ENCODE peak calls at places on chromosomes 1 and 21, in ten cellular contexts. T is fibroblast of the aortic adventitia, C is IMR-90, W is Caco-2, R is fibroblast of pulmonary artery, N is heart left ventricle, S is H9, Z is right atrium auricular region, J is K562, F is GM12865. I is an unnamed sample.

GRCh38 chr1:195663549-195664280 is 944.5 kb downstream of the KCNT2 start:
- DNase-seq in T (peak), C (peak), W (no peak), R (peak), N (no peak), S (no peak), Z (no peak), J (no peak), F (no peak), I (no peak)

GRCh38 chr1:36109041-36109679 is 15.9 kb downstream of the COL8A2 start:
- DNase-seq in T (peak), C (peak), W (no peak), R (peak), N (no peak), S (no peak), Z (no peak), J (no peak), F (no peak), I (no peak)

GRCh38 chr1:22053018-22053860 is 730 bp downstream of the CDC42 start:
- DNase-seq in T (peak), C (peak), W (peak), R (peak), N (peak), S (peak), Z (peak), J (peak), F (peak), I (peak)

GRCh38 chr1:119712342-119713038 is 756 bp downstream of the PHGDH start:
- DNase-seq in T (peak), C (peak), W (peak), R (peak), N (peak), S (peak), Z (peak), J (peak), F (peak), I (peak)

GRCh38 chr1:181257117-181257516 is 168.6 kb downstream of the IER5 start:
- DNase-seq in T (no peak), C (no peak), W (no peak), R (no peak), N (no peak), S (no peak), Z (no peak), J (no peak), F (peak), I (peak)

GRCh38 chr1:206578959-206579358 is 33.3 kb downstream of the EIF2D start:
- DNase-seq in T (no peak), C (no peak), W (no peak), R (no peak), N (no peak), S (no peak), Z (no peak), J (no peak), F (no peak), I (no peak)

GRCh38 chr21:41766051-41766882 is 585 bp downstream of the RIPK4 start:
- DNase-seq in T (no peak), C (no peak), W (no peak), R (no peak), N (no peak), S (no peak), Z (no peak), J (no peak), F (no peak), I (no peak)

GRCh38 chr21:43266534-43266933 is 97.7 kb downstream of the CRYAA start:
- DNase-seq in T (peak), C (no peak), W (no peak), R (peak), N (peak), S (no peak), Z (no peak), J (no peak), F (no peak), I (no peak)

GRCh38 chr21:17925900-17926299 is 106.7 kb upstream of the C21orf91 start:
- DNase-seq in T (peak), C (peak), W (no peak), R (peak), N (no peak), S (no peak), Z (no peak), J (no peak), F (peak), I (no peak)

GRCh38 chr1:156676820-156677615 is at the start of gene NES:
- DNase-seq in T (peak), C (peak), W (peak), R (peak), N (peak), S (peak), Z (peak), J (peak), F (no peak), I (no peak)

GRCh38 chr1:109805486-109806180 is 41.9 kb upstream of the EPS8L3 start:
- DNase-seq in T (peak), C (no peak), W (no peak), R (no peak), N (no peak), S (peak), Z (no peak), J (no peak), F (no peak), I (no peak)

GRCh38 chr21:35565204-35565611 is 495.1 kb downstream of the SETD4 start:
- DNase-seq in T (peak), C (peak), W (peak), R (peak), N (peak), S (no peak), Z (no peak), J (no peak), F (no peak), I (no peak)

DNA sequence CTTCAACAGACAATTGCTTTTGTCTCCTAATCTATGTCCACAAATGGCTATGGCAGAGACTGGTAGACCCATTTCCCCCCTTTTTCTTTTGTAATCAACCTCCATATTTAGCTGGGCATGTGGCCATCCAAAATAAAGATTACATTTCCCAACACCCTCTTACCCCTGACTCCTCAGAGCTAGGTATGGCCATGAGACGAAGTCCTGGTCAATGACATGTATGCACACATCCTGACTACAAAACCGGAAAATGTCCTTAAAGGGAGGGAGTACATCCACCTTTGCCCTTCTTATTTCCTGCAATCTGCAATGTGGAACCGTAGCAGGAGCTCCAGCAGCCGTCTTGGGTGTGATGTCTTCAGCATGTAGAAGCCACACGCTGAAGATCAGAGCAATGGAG is 36.2 kb upstream of the RCSD1 start:
- DNase-seq in T (no peak), C (no peak), W (no peak), R (no peak), N (no peak), S (no peak), Z (no peak), J (no peak), F (no peak), I (no peak)
- TF ChIP-seq CTCF in T (no peak), C (no peak), W (no peak), R (no peak), N (no peak), S (no peak), Z (no peak), J (no peak), F (no peak), I (no peak)

GRCh38 chr1:212454741-212455140 is 22.0 kb downstream of the NENF start:
- DNase-seq in T (no peak), C (no peak), W (no peak), R (no peak), N (no peak), S (no peak), Z (no peak), J (no peak), F (no peak), I (no peak)

GRCh38 chr1:212457740-212458338 is 25.1 kb downstream of the NENF start:
- DNase-seq in T (peak), C (peak), W (no peak), R (peak), N (no peak), S (peak), Z (no peak), J (peak), F (peak), I (peak)

GRCh38 chr1:212455406-212456165 is 22.9 kb downstream of the NENF start:
- DNase-seq in T (peak), C (peak), W (peak), R (peak), N (peak), S (peak), Z (peak), J (peak), F (peak), I (peak)

GRCh38 chr1:212458817-212459216 is 26.1 kb downstream of the NENF start:
- DNase-seq in T (no peak), C (no peak), W (no peak), R (no peak), N (no peak), S (no peak), Z (no peak), J (peak), F (no peak), I (no peak)

DNA sequence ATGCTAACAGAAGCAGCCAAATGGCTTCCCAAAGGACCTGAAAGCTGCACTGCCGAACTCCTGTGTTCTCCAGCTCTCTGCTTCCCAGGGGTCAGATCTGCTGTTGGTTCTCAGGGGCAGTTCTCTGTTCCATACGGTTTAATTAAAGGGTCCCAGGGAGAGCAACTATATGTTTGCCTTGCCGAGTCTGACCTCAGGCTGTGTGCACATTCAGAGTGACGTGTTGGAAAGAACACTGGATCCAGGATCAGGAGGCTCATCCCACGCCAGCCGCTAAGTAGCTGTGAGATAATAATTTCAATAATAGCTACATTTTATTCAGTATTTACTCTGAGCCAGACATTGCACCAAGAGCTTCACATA is 23.4 kb downstream of the NENF start:
- DNase-seq in T (no peak), C (no peak), W (no peak), R (peak), N (no peak), S (no peak), Z (no peak), J (no peak), F (no peak), I (no peak)
- TF ChIP-seq CTCF in T (no peak), C (no peak), W (no peak), R (no peak), N (peak), S (no peak), Z (no peak), J (no peak), F (no peak), I (no peak)

GRCh38 chr1:11850121-11850520 is 2.5 kb upstream of the NPPA start:
- DNase-seq in T (no peak), C (no peak), W (no peak), R (no peak), N (no peak), S (no peak), Z (no peak), J (no peak), F (no peak), I (no peak)

GRCh38 chr1:11847667-11848445 is at the start of gene NPPA:
- DNase-seq in T (no peak), C (peak), W (no peak), R (no peak), N (peak), S (no peak), Z (peak), J (no peak), F (no peak), I (no peak)

GRCh38 chr1:11842154-11843041 is 5.2 kb downstream of the NPPA start:
- DNase-seq in T (peak), C (peak), W (no peak), R (peak), N (peak), S (no peak), Z (no peak), J (peak), F (peak), I (peak)

GRCh38 chr1:11841245-11842153 is 6.1 kb downstream of the NPPA start:
- DNase-seq in T (no peak), C (peak), W (no peak), R (peak), N (no peak), S (no peak), Z (peak), J (peak), F (no peak), I (no peak)

GRCh38 chr1:11845641-11846335 is 1.8 kb downstream of the NPPA start:
- DNase-seq in T (peak), C (peak), W (no peak), R (peak), N (no peak), S (no peak), Z (no peak), J (peak), F (no peak), I (no peak)
- TF ChIP-seq CTCF in T (no peak), C (no peak), W (no peak), R (no peak), N (no peak), S (no peak), Z (no peak), J (no peak), F (no peak), I (no peak)

DNA sequence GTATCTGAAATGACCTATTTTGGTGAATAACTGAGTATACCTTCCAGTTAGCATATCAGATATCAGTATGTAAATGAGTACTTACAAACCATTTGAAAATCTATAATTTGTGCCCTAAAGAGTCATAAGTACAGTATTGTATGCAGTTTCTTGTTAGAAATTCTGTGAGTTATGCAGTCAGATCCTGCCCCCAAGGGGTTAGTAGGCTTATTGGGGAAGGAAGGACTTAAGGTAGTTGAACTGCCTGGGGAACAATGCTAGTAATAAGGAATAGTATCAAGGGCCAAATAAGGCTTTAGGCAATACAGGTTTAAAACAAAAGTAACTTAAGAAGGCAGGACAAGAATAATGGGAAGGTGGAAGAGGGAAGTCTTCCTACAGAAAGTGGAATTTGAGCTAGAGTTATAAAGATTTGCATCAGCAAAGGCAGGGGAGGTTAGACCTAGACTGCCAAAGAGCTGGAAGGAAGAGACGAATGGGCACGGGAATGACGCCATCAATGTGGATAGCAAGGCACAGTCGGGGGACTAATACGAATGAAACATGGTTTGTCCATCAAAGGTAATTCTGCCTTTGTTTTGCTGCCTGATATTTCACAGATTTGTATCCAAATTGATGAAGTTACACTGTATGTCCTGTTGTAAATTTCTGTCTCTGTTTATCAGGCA is 182.9 kb upstream of the DPYD start:
- DNase-seq in T (peak), C (peak), W (no peak), R (peak), N (no peak), S (no peak), Z (no peak), J (no peak), F (no peak), I (no peak)
- TF ChIP-seq CTCF in T (no peak), C (no peak), W (no peak), R (no peak), N (no peak), S (peak), Z (no peak), J (no peak), F (no peak), I (no peak)

DNA sequence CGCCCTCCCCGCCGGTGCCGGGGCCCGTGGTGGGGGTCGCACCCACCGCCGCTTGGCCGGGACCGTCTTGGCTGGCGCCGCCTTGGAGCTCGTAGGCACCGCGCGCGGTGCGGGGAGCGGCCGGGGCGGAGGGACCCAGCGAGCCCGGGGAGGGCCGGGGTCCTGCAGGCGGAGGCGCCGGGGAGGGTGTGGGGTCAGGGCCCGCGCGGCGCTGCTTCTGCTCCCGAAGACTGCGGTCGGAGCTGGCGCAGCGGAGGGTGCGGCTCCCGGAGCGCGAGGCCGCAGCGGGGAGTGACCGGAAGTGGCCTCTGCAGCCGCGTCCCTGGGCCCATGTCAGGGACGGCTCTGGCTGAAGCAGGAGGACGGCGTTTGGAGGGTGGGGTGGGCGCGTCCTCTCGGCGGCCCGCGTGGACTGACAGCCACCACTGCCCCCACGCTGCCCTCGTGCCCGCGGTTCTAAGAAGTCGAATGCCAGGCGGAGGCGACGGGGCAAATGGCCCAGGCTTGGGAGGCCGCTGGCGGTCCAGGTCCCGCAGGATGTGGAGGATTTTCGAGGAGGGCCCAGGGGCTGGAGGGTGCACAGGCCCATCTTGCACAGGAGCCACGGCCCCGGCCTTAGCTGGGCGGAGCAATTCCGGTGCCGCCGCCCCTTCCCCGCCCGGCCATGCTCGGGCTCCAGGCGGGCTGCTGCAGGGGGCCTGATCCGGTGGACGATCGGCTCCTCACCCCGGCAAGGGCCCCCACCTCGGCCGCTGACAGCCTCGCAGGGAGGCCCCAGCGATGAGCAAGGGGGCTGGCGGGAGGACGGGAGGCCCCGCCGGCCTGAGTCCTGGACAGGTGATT is 7.7 kb upstream of the ZNF669 start:
- DNase-seq in T (peak), C (peak), W (peak), R (peak), N (peak), S (peak), Z (peak), J (peak), F (no peak), I (no peak)
- TF ChIP-seq CTCF in T (no peak), C (no peak), W (no peak), R (no peak), N (no peak), S (no peak), Z (no peak), J (no peak), F (no peak), I (no peak)

GRCh38 chr1:189496768-189497167 is 980.9 kb downstream of the BRINP3 start:
- DNase-seq in T (no peak), C (no peak), W (no peak), R (no peak), N (no peak), S (no peak), Z (no peak), J (no peak), F (no peak), I (no peak)
- TF ChIP-seq CTCF in T (no peak), C (no peak), W (no peak), R (no peak), N (no peak), S (no peak), Z (no peak), J (no peak), F (no peak), I (no peak)

GRCh38 chr1:13757693-13758092 is 57.7 kb downstream of the PRDM2 start:
- DNase-seq in T (no peak), C (no peak), W (no peak), R (no peak), N (no peak), S (no peak), Z (no peak), J (no peak), F (no peak), I (no peak)

GRCh38 chr1:13756557-13757315 is 56.7 kb downstream of the PRDM2 start:
- DNase-seq in T (no peak), C (no peak), W (no peak), R (no peak), N (no peak), S (no peak), Z (no peak), J (no peak), F (no peak), I (no peak)

GRCh38 chr1:13760921-13761320 is 60.9 kb downstream of the PRDM2 start:
- DNase-seq in T (no peak), C (no peak), W (no peak), R (no peak), N (no peak), S (no peak), Z (no peak), J (no peak), F (no peak), I (no peak)

GRCh38 chr1:13760340-13760739 is 60.4 kb downstream of the PRDM2 start:
- DNase-seq in T (no peak), C (no peak), W (no peak), R (no peak), N (no peak), S (no peak), Z (no peak), J (no peak), F (no peak), I (no peak)

GRCh38 chr1:13759072-13759471 is 59.1 kb downstream of the PRDM2 start:
- DNase-seq in T (no peak), C (no peak), W (peak), R (no peak), N (no peak), S (no peak), Z (no peak), J (no peak), F (no peak), I (no peak)
- TF ChIP-seq CTCF in T (no peak), C (no peak), W (peak), R (no peak), N (no peak), S (no peak), Z (no peak), J (no peak), F (no peak), I (no peak)

I was measured in GM10248.